ENCODE peak calls at places on chromosome 17, in six cellular contexts. One of them, this sample, is unnamed.

GRCh38 chr17:32525116-32525515 is 38.3 kb downstream of the CDK5R1 start:
- DNase-seq in mesendoderm: peak
- DNase-seq in trophoblast cell: no peak
- DNase-seq in H9: no peak
- DNase-seq in IMR-90: peak
- DNase-seq in neuronal stem cell: no peak
- DNase-seq in this sample: peak

GRCh38 chr17:8417806-8418205 is 17.9 kb upstream of the NDEL1 start:
- DNase-seq in trophoblast cell: no peak
- DNase-seq in IMR-90: no peak
- DNase-seq in H9: no peak
- DNase-seq in neuronal stem cell: no peak
- DNase-seq in mesendoderm: no peak
- DNase-seq in this sample: no peak

GRCh38 chr17:9788582-9788981 is 2.8 kb downstream of the DHRS7C start:
- DNase-seq in IMR-90: no peak
- DNase-seq in mesendoderm: no peak
- DNase-seq in neuronal stem cell: no peak
- DNase-seq in H9: no peak
- DNase-seq in trophoblast cell: no peak
- DNase-seq in this sample: no peak

GRCh38 chr17:76493505-76494167 is 7.6 kb downstream of the RHBDF2 start:
- DNase-seq in mesendoderm: no peak
- DNase-seq in neuronal stem cell: no peak
- DNase-seq in H9: no peak
- DNase-seq in trophoblast cell: no peak
- DNase-seq in IMR-90: no peak
- DNase-seq in this sample: no peak

GRCh38 chr17:8518346-8518745 is 82.7 kb downstream of the NDEL1 start:
- DNase-seq in H9: no peak
- DNase-seq in IMR-90: no peak
- DNase-seq in neuronal stem cell: no peak
- DNase-seq in mesendoderm: no peak
- DNase-seq in trophoblast cell: no peak
- DNase-seq in this sample: no peak

GRCh38 chr17:40020146-40020545 is 4.9 kb downstream of the CSF3 start:
- DNase-seq in mesendoderm: no peak
- DNase-seq in H9: no peak
- DNase-seq in IMR-90: no peak
- DNase-seq in neuronal stem cell: no peak
- DNase-seq in trophoblast cell: no peak
- DNase-seq in this sample: no peak

GRCh38 chr17:62653831-62654829 is 26.7 kb downstream of the MRC2 start:
- DNase-seq in H9: no peak
- DNase-seq in mesendoderm: peak
- DNase-seq in trophoblast cell: peak
- DNase-seq in neuronal stem cell: peak
- DNase-seq in IMR-90: peak
- DNase-seq in this sample: peak

GRCh38 chr17:72724375-72724774 is 368.1 kb downstream of the SLC39A11 start:
- DNase-seq in H9: no peak
- DNase-seq in neuronal stem cell: no peak
- DNase-seq in mesendoderm: no peak
- DNase-seq in trophoblast cell: no peak
- DNase-seq in IMR-90: peak
- DNase-seq in this sample: peak

GRCh38 chr17:40109471-40109824 is 9.1 kb upstream of the NR1D1 start:
- DNase-seq in H9: no peak
- DNase-seq in neuronal stem cell: no peak
- DNase-seq in mesendoderm: no peak
- DNase-seq in IMR-90: no peak
- DNase-seq in trophoblast cell: no peak
- DNase-seq in this sample: peak

GRCh38 chr17:17494499-17495447 is 1.4 kb downstream of the RASD1 start:
- DNase-seq in trophoblast cell: peak
- DNase-seq in neuronal stem cell: peak
- DNase-seq in IMR-90: peak
- DNase-seq in H9: peak
- DNase-seq in mesendoderm: peak
- DNase-seq in this sample: peak

GRCh38 chr17:17497845-17498520 is 1.8 kb upstream of the RASD1 start:
- DNase-seq in neuronal stem cell: no peak
- DNase-seq in IMR-90: no peak
- DNase-seq in H9: peak
- DNase-seq in trophoblast cell: no peak
- DNase-seq in mesendoderm: no peak
- DNase-seq in this sample: no peak

GRCh38 chr17:17495448-17496188 is 577 bp downstream of the RASD1 start:
- DNase-seq in neuronal stem cell: peak
- DNase-seq in H9: no peak
- DNase-seq in IMR-90: peak
- DNase-seq in trophoblast cell: no peak
- DNase-seq in mesendoderm: peak
- DNase-seq in this sample: no peak

GRCh38 chr17:17497065-17497844 is 1.1 kb upstream of the RASD1 start:
- DNase-seq in mesendoderm: no peak
- DNase-seq in H9: peak
- DNase-seq in IMR-90: no peak
- DNase-seq in neuronal stem cell: no peak
- DNase-seq in trophoblast cell: no peak
- DNase-seq in this sample: no peak

GRCh38 chr17:17496189-17497064 is at the start of gene RASD1:
- DNase-seq in neuronal stem cell: peak
- DNase-seq in mesendoderm: peak
- DNase-seq in H9: peak
- DNase-seq in IMR-90: peak
- DNase-seq in trophoblast cell: peak
- DNase-seq in this sample: peak
- H3K23ac ChIP-seq in neuronal stem cell: peak
- H3K23ac ChIP-seq in mesendoderm: peak
- H3K23ac ChIP-seq in H9: no peak
- H3K23ac ChIP-seq in IMR-90: peak
- H3K23ac ChIP-seq in trophoblast cell: no peak
- H3K23ac ChIP-seq in this sample: peak

DNA sequence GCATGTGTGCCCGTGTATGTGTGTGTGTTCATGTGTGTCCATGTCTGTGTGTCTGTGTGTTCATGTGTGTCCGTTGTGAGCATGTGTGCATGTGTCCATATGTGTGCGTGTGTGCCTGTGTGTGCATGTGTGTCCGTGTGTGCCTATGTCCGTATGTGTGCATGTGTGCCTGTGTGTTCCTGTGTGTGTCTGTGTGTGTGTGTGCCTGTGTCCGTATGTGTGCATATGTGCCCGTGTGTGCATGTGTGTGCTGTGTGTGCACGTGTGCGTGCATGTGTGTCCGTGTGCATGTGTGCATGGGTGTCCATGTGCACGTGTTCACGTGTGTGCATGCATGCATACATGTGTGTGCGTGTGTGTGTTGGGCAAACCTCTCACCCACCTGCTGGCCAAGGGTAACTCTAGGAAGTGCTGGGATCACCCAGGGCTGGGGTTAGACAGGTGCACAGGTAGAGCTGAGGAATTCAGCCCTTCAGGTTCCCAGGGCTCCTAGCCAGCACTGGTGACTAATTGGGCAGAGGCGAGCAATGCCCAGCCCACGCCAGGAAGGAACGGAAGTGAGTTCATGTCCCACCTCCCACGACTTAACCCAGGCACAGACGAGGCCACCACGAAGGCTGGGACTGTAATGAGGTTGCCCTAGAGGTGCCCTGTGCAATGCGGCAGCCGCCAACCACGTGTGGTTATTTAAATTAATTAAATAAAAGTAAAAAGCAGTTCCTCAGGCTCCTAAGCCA is 8.2 kb upstream of the CSNK1D start:
- DNase-seq in H9: no peak
- DNase-seq in trophoblast cell: no peak
- DNase-seq in IMR-90: peak
- DNase-seq in mesendoderm: no peak
- DNase-seq in neuronal stem cell: no peak
- DNase-seq in this sample: no peak
- H3K23ac ChIP-seq in H9: no peak
- H3K23ac ChIP-seq in trophoblast cell: peak
- H3K23ac ChIP-seq in IMR-90: no peak
- H3K23ac ChIP-seq in mesendoderm: no peak
- H3K23ac ChIP-seq in neuronal stem cell: peak
- H3K23ac ChIP-seq in this sample: no peak

GRCh38 chr17:5191541-5192417 is at the start of gene ZNF594:
- DNase-seq in IMR-90: peak
- DNase-seq in neuronal stem cell: peak
- DNase-seq in mesendoderm: peak
- DNase-seq in H9: peak
- DNase-seq in trophoblast cell: peak
- DNase-seq in this sample: peak
- H3K23ac ChIP-seq in IMR-90: peak
- H3K23ac ChIP-seq in neuronal stem cell: peak
- H3K23ac ChIP-seq in mesendoderm: no peak
- H3K23ac ChIP-seq in H9: no peak
- H3K23ac ChIP-seq in trophoblast cell: no peak
- H3K23ac ChIP-seq in this sample: peak

GRCh38 chr17:18318122-18318521 is 3.0 kb downstream of the SMCR8 start:
- DNase-seq in IMR-90: no peak
- DNase-seq in H9: no peak
- DNase-seq in neuronal stem cell: no peak
- DNase-seq in mesendoderm: no peak
- DNase-seq in trophoblast cell: no peak
- DNase-seq in this sample: no peak

GRCh38 chr17:18318771-18319450 is 3.8 kb downstream of the SMCR8 start:
- DNase-seq in mesendoderm: no peak
- DNase-seq in neuronal stem cell: no peak
- DNase-seq in H9: no peak
- DNase-seq in trophoblast cell: no peak
- DNase-seq in IMR-90: no peak
- DNase-seq in this sample: no peak

GRCh38 chr17:18315498-18316360 is 636 bp downstream of the SMCR8 start:
- DNase-seq in H9: no peak
- DNase-seq in neuronal stem cell: no peak
- DNase-seq in trophoblast cell: no peak
- DNase-seq in mesendoderm: no peak
- DNase-seq in IMR-90: peak
- DNase-seq in this sample: no peak

GRCh38 chr17:18314059-18314730 is 599 bp downstream of the TOP3A start:
- DNase-seq in IMR-90: peak
- DNase-seq in H9: no peak
- DNase-seq in trophoblast cell: peak
- DNase-seq in mesendoderm: no peak
- DNase-seq in neuronal stem cell: peak
- DNase-seq in this sample: peak

DNA sequence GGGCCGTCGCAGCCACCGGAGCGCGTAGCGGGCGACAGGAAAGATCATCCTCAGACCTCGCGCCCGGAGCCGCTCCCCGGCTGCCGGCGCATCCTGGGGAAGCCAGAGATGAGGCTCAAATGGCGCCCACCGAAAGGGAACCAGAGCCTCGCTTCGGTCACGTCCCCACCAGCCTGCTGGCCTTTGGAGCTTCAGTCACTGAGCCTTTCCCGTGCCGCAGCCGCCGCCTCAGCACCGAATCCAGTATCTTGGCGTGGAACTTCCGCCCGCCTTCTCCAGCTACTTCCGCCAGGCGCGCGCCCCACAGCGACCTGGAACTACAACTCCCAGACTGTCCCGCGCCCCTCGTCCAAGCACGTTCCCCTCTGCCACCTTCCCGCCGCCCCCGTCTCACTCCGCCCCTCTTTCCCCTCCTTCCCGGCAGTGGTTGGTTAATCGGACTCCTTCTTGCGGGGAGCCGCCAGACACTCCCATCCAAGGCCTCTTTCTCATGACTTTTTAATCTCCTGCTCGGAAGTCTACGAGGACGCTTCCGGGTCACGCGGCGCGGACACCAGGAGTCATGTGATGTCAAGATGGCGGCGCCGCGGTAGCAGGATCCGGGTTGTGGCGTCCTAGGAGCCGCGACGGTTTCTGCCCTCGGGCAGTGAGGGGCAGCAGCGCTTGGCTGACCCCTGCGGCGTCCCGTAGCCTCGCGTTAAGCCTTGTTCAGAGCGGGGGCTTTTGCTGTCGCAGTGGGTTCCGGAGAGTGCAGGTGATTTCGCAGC is at the start of the genes SMCR8 and TOP3A:
- DNase-seq in IMR-90: peak
- DNase-seq in mesendoderm: peak
- DNase-seq in trophoblast cell: peak
- DNase-seq in neuronal stem cell: peak
- DNase-seq in H9: peak
- DNase-seq in this sample: peak
- H3K23ac ChIP-seq in IMR-90: peak
- H3K23ac ChIP-seq in mesendoderm: peak
- H3K23ac ChIP-seq in trophoblast cell: no peak
- H3K23ac ChIP-seq in neuronal stem cell: peak
- H3K23ac ChIP-seq in H9: peak
- H3K23ac ChIP-seq in this sample: peak

This sample was measured in mesenchymal stem cell.